ENCODE peak calls at places on chromosomes 16 and 17, in six cellular contexts. U is mesendoderm; F is ACHN; Z is HTR-8/SVneo; Y is activated effector memory CD4-positive, alpha-beta T cell treated with Interleukin-2 at 50 U/mL for 16 hours; S is NCI-H1092. A is an unnamed sample.

GRCh38 chr17:6019959-6020358 is 50.2 kb upstream of the WSCD1 start:
- DNase-seq in Z (no peak), F (no peak), S (no peak), U (no peak), Y (no peak), A (no peak)

GRCh38 chr16:56400458-56400857 is 24.9 kb downstream of the AMFR start:
- DNase-seq in S (no peak), Y (no peak), F (no peak), Z (no peak), U (no peak), A (no peak)

GRCh38 chr17:2964831-2965230 is 98.6 kb downstream of the OR1D5 start:
- DNase-seq in U (peak), Y (no peak), S (no peak), F (no peak), Z (no peak), A (no peak)

GRCh38 chr17:33389506-33390141 is 96.5 kb upstream of the ASIC2 start:
- DNase-seq in U (peak), Y (no peak), Z (no peak), S (no peak), F (no peak), A (no peak)

GRCh38 chr17:80089762-80090161 is 11.6 kb upstream of the GAA start:
- DNase-seq in Z (no peak), Y (no peak), F (no peak), S (no peak), U (no peak), A (no peak)

GRCh38 chr17:35774499-35774898 is 13.8 kb downstream of the C17orf50 start:
- DNase-seq in F (no peak), S (peak), U (no peak), Z (no peak), Y (no peak), A (no peak)

GRCh38 chr17:34637548-34638525 is 58.5 kb downstream of the TMEM132E start:
- DNase-seq in Z (peak), Y (peak), F (peak), S (peak), U (peak), A (peak)

GRCh38 chr17:33667052-33667509 is 374.0 kb upstream of the ASIC2 start:
- DNase-seq in F (no peak), Y (peak), U (no peak), S (no peak), Z (no peak), A (peak)

GRCh38 chr16:87684106-87684677 is 81.6 kb downstream of the KLHDC4 start:
- DNase-seq in S (no peak), U (no peak), F (no peak), Z (no peak), Y (no peak), A (no peak)

GRCh38 chr16:11405331-11406176 is 60.3 kb downstream of the RMI2 start:
- DNase-seq in U (peak), S (no peak), Y (peak), Z (peak), F (peak), A (peak)

GRCh38 chr16:67456383-67457140 is 24.4 kb downstream of the ATP6V0D1 start:
- DNase-seq in F (peak), Z (no peak), S (no peak), U (peak), Y (no peak), A (no peak)

GRCh38 chr17:21245703-21246102 is 7.5 kb downstream of the NATD1 start:
- DNase-seq in U (no peak), Z (no peak), Y (no peak), S (no peak), F (no peak), A (no peak)